ENCODE peak calls at places on chromosome 4, in seven cellular contexts. F, B, M, N, R, S and W are unnamed samples.

GRCh38 chr4:150578745-150579470 is 3.0 kb upstream of the MAB21L2 start:
- DNase-seq in F (no peak), S (no peak), R (no peak), M (no peak), B (no peak), N (no peak), W (no peak)

GRCh38 chr4:56874166-56874565 is 33.5 kb upstream of the REST start:
- DNase-seq in R (no peak), B (no peak), M (no peak), S (peak; percentile 49), F (no peak), N (no peak), W (no peak)

GRCh38 chr4:88523325-88524129 is at the start of gene PYURF:
- DNase-seq in B (peak; percentile 93), F (peak; percentile 70), N (peak; percentile 90), S (peak; percentile 95), M (peak; percentile 44), R (peak; percentile 86), W (peak; percentile 60)

GRCh38 chr4:139392797-139393196 is 61.1 kb upstream of the RAB33B start:
- DNase-seq in M (no peak), F (no peak), N (no peak), R (no peak), B (no peak), S (no peak), W (no peak)

GRCh38 chr4:55503164-55503563 is 43.5 kb downstream of the CLOCK start:
- DNase-seq in B (no peak), S (no peak), F (no peak), M (no peak), N (peak; percentile 14), R (no peak), W (no peak)

GRCh38 chr4:150310159-150310895 is 232.1 kb downstream of the DCLK2 start:
- DNase-seq in F (no peak), S (no peak), B (no peak), N (no peak), R (no peak), M (no peak), W (no peak)

GRCh38 chr4:19021617-19022016 is 1000.1 kb upstream of the LCORL start:
- DNase-seq in F (no peak), B (no peak), R (no peak), S (no peak), N (no peak), M (no peak), W (no peak)

GRCh38 chr4:39621582-39621981 is 17.1 kb downstream of the SMIM14 start:
- DNase-seq in F (no peak), S (no peak), M (no peak), B (no peak), R (peak; percentile 88), N (peak; percentile 21), W (no peak)

GRCh38 chr4:87031946-87032345 is 97.1 kb downstream of the AFF1 start:
- DNase-seq in N (no peak), S (no peak), F (no peak), M (no peak), B (no peak), R (no peak), W (no peak)

GRCh38 chr4:153438916-153439756 is 27.0 kb upstream of the TMEM131L start:
- DNase-seq in R (no peak), F (no peak), M (peak; percentile 79), B (no peak), N (no peak), S (no peak), W (peak; percentile 25)

GRCh38 chr4:98481167-98481566 is 177.2 kb downstream of the TSPAN5 start:
- DNase-seq in R (peak; percentile 3), S (no peak), M (no peak), F (no peak), N (no peak), B (peak; percentile 66), W (no peak)

GRCh38 chr4:150283689-150284088 is 205.4 kb downstream of the DCLK2 start:
- DNase-seq in F (no peak), S (no peak), B (peak; percentile 30), M (no peak), N (no peak), R (no peak), W (no peak)

GRCh38 chr4:131316086-131316485 is 1833.0 kb upstream of the PCDH10 start:
- DNase-seq in M (no peak), B (no peak), F (no peak), R (no peak), S (no peak), N (no peak), W (no peak)

GRCh38 chr4:87306056-87306455 is 16.6 kb downstream of the HSD17B13 start:
- DNase-seq in B (no peak), N (no peak), S (no peak), F (no peak), R (no peak), M (no peak), W (no peak)

GRCh38 chr4:1793496-1793840 is 375 bp downstream of the FGFR3 start:
- DNase-seq in M (no peak), N (peak; percentile 71), S (no peak), F (no peak), R (no peak), B (peak; percentile 83), W (no peak)

GRCh38 chr4:48067536-48067935 is 51.0 kb downstream of the NIPAL1 start:
- DNase-seq in F (no peak), N (no peak), B (no peak), S (no peak), M (no peak), R (no peak), W (no peak)

GRCh38 chr4:152090543-152090942 is 329.7 kb upstream of the GATB start:
- DNase-seq in N (no peak), M (no peak), S (no peak), F (no peak), R (no peak), B (peak; percentile 22), W (no peak)

GRCh38 chr4:183505556-183506388 is 914 bp downstream of the ING2 start:
- DNase-seq in R (peak; percentile 82), N (peak; percentile 79), S (peak; percentile 90), B (peak; percentile 90), F (peak; percentile 64), M (peak; percentile 42), W (peak; percentile 66)

GRCh38 chr4:80036949-80037348 is 36.1 kb downstream of the ANTXR2 start:
- DNase-seq in R (no peak), M (no peak), S (no peak), B (no peak), F (no peak), N (no peak), W (no peak)

GRCh38 chr4:150769845-150770244 is 187.9 kb downstream of the MAB21L2 start:
- DNase-seq in B (no peak), M (no peak), F (no peak), N (no peak), S (no peak), R (no peak), W (no peak)

GRCh38 chr4:183905081-183905592 is at the start of gene STOX2:
- DNase-seq in R (peak; percentile 26), B (peak; percentile 93), N (no peak), S (peak; percentile 75), F (no peak), M (no peak), W (peak; percentile 28)

GRCh38 chr4:183333202-183333601 is 11.0 kb upstream of the CLDN24 start:
- DNase-seq in R (no peak), S (no peak), M (no peak), F (no peak), B (no peak), N (no peak), W (no peak)

GRCh38 chr4:103008875-103009729 is 10.4 kb downstream of the SLC9B1 start:
- DNase-seq in M (peak; percentile 46), F (peak; percentile 12), B (peak; percentile 54), N (peak; percentile 51), R (peak; percentile 72), S (no peak), W (no peak)

GRCh38 chr4:11769425-11769824 is 340.7 kb upstream of the HS3ST1 start:
- DNase-seq in S (no peak), M (no peak), N (no peak), R (no peak), F (no peak), B (no peak), W (no peak)

GRCh38 chr4:37876156-37876555 is 14.7 kb upstream of the TBC1D1 start:
- DNase-seq in S (no peak), R (no peak), B (no peak), F (no peak), M (no peak), N (no peak), W (no peak)
- TF ChIP-seq POLR2AphosphoS5 in S (no peak), R (no peak), B (no peak), F (no peak), M (no peak), N (no peak), W (no peak)

DNA sequence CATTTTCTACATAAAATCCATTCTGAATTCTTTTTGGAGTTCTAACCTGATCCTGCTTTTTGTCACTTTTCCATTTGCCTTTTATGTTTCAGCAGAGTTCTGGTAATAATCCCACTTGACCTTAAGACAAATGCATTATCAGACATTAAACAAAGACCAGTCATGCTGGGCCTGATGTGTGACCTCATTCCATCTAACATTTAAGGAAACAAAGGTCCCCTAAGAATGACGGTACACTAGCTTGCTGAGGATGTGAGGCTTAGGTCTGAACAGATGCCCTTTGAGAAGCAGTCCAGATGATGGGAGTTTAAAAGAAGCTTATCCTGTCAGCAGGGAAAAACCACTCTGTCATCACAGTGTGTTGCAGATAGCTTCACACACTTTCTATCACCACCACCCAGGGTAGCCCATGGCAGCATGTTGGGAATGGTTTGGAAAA is 38.1 kb upstream of the PDE5A start:
- DNase-seq in B (no peak), S (no peak), R (no peak), N (no peak), M (no peak), F (no peak), W (no peak)
- TF ChIP-seq TAF1 in B (no peak), S (no peak), R (no peak), N (no peak), M (no peak), F (no peak), W (no peak)

DNA sequence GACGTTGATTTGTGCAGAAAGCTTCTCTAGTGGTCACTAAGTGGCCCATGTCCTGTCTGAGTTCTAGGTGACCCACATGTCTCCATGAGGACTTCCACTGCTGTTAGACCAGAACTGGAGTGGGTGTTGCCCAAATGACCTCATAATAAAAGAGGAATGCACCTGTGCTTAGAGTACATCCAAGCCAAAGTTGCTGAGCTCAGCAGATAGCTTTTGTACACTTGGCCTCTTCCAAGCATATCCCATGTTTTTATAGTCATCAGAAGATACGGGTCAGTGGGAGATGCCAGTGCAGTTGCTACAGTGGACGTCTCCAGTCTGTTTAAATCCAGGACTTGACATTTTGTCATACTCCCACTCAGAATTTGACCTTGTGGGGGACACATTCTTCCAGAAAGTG is 37.6 kb upstream of the WDR1 start:
- DNase-seq in S (no peak), N (no peak), R (no peak), B (no peak), F (no peak), M (no peak), W (no peak)
- TF ChIP-seq POLR2AphosphoS5 in S (no peak), N (no peak), R (no peak), B (no peak), F (no peak), M (no peak), W (no peak)

GRCh38 chr4:78166582-78166981 is 109.5 kb downstream of the FRAS1 start:
- DNase-seq in S (no peak), R (no peak), M (no peak), B (no peak), F (no peak), N (no peak), W (no peak)
- TF ChIP-seq TAF1 in S (no peak), R (no peak), M (no peak), B (no peak), F (no peak), N (no peak), W (no peak)

GRCh38 chr4:94650690-94651089 is 107.1 kb upstream of the BMPR1B start:
- DNase-seq in M (no peak), B (no peak), N (no peak), R (no peak), S (no peak), F (no peak), W (no peak)
- TF ChIP-seq POLR2AphosphoS5 in M (no peak), B (no peak), N (no peak), R (no peak), S (no peak), F (no peak), W (no peak)